ENCODE peak calls at places on chromosomes 11 and 22, in ten cellular contexts. T, W, J, P, G, H, Y, A, F and I are unnamed samples.

GRCh38 chr11:116357769-116358544 is 414.8 kb downstream of the BUD13 start:
- DNase-seq in T (peak), W (no peak), J (no peak), P (no peak), G (no peak), H (peak), Y (no peak), A (peak), F (no peak), I (no peak)

GRCh38 chr22:46830001-46830715 is 67.7 kb downstream of the TBC1D22A start:
- DNase-seq in T (peak), W (peak), J (peak), P (no peak), G (peak), H (no peak), Y (peak), A (no peak), F (peak), I (peak)

GRCh38 chr22:46678785-46679700 is 58.9 kb downstream of the GRAMD4 start:
- DNase-seq in T (no peak), W (no peak), J (no peak), P (no peak), G (no peak), H (no peak), Y (no peak), A (no peak), F (no peak), I (no peak)

GRCh38 chr11:95697614-95698408 is 91.8 kb downstream of the FAM76B start:
- DNase-seq in T (no peak), W (no peak), J (no peak), P (no peak), G (no peak), H (no peak), Y (no peak), A (no peak), F (no peak), I (no peak)

GRCh38 chr11:32440372-32440888 is 5.1 kb upstream of the WT1 start:
- DNase-seq in T (no peak), W (no peak), J (no peak), P (no peak), G (no peak), H (no peak), Y (no peak), A (no peak), F (no peak), I (no peak)

GRCh38 chr11:67464411-67465189 is 4.5 kb downstream of the TMEM134 start:
- DNase-seq in T (peak), W (peak), J (peak), P (peak), G (peak), H (peak), Y (peak), A (peak), F (peak), I (peak)

GRCh38 chr11:9639099-9639498 is 24.8 kb upstream of the SWAP70 start:
- DNase-seq in T (no peak), W (no peak), J (peak), P (peak), G (peak), H (no peak), Y (no peak), A (peak), F (peak), I (peak)

GRCh38 chr11:15843309-15843857 is 513.0 kb downstream of the SOX6 start:
- DNase-seq in T (no peak), W (no peak), J (no peak), P (no peak), G (no peak), H (no peak), Y (no peak), A (no peak), F (peak), I (no peak)

GRCh38 chr11:40716344-40717178 is 742.9 kb downstream of the LRRC4C start:
- DNase-seq in T (no peak), W (no peak), J (no peak), P (no peak), G (no peak), H (no peak), Y (no peak), A (no peak), F (no peak), I (no peak)

GRCh38 chr22:24588370-24588755 is 4.5 kb downstream of the LRRC75B start:
- DNase-seq in T (no peak), W (no peak), J (no peak), P (no peak), G (no peak), H (no peak), Y (peak), A (no peak), F (peak), I (no peak)

GRCh38 chr11:66050581-66051231 is 1.5 kb upstream of the SF3B2 start:
- DNase-seq in T (no peak), W (no peak), J (peak), P (no peak), G (no peak), H (no peak), Y (no peak), A (no peak), F (no peak), I (no peak)

GRCh38 chr22:26481694-26482093 is 1.9 kb downstream of the HPS4 start:
- DNase-seq in T (no peak), W (no peak), J (no peak), P (no peak), G (no peak), H (no peak), Y (no peak), A (no peak), F (no peak), I (no peak)

GRCh38 chr11:825366-826231 is 2.1 kb upstream of the CRACR2B start:
- DNase-seq in T (no peak), W (no peak), J (no peak), P (no peak), G (no peak), H (no peak), Y (no peak), A (no peak), F (peak), I (no peak)
- TF ChIP-seq POLR2A in T (peak), W (no peak), J (no peak), P (no peak), G (no peak), H (no peak), Y (no peak), A (peak), F (peak), I (no peak)

GRCh38 chr11:36409152-36409713 is 100.8 kb downstream of the TRAF6 start:
- DNase-seq in T (no peak), W (no peak), J (no peak), P (no peak), G (no peak), H (no peak), Y (no peak), A (peak), F (no peak), I (no peak)
- TF ChIP-seq POLR2A in T (no peak), W (no peak), J (no peak), P (no peak), G (no peak), H (no peak), Y (no peak), A (no peak), F (no peak), I (no peak)

GRCh38 chr22:32409977-32410376 is 2.1 kb downstream of the RTCB start:
- DNase-seq in T (no peak), W (no peak), J (no peak), P (no peak), G (no peak), H (no peak), Y (no peak), A (no peak), F (no peak), I (no peak)

GRCh38 chr22:32411388-32411787 is 659 bp downstream of the RTCB start:
- DNase-seq in T (no peak), W (peak), J (no peak), P (no peak), G (no peak), H (no peak), Y (no peak), A (peak), F (no peak), I (no peak)

GRCh38 chr22:32413715-32414114 is 1.7 kb upstream of the RTCB start:
- DNase-seq in T (peak), W (peak), J (no peak), P (no peak), G (no peak), H (peak), Y (no peak), A (peak), F (no peak), I (no peak)

GRCh38 chr22:32410459-32410858 is 1.6 kb downstream of the RTCB start:
- DNase-seq in T (no peak), W (no peak), J (no peak), P (no peak), G (no peak), H (no peak), Y (no peak), A (no peak), F (no peak), I (no peak)

DNA sequence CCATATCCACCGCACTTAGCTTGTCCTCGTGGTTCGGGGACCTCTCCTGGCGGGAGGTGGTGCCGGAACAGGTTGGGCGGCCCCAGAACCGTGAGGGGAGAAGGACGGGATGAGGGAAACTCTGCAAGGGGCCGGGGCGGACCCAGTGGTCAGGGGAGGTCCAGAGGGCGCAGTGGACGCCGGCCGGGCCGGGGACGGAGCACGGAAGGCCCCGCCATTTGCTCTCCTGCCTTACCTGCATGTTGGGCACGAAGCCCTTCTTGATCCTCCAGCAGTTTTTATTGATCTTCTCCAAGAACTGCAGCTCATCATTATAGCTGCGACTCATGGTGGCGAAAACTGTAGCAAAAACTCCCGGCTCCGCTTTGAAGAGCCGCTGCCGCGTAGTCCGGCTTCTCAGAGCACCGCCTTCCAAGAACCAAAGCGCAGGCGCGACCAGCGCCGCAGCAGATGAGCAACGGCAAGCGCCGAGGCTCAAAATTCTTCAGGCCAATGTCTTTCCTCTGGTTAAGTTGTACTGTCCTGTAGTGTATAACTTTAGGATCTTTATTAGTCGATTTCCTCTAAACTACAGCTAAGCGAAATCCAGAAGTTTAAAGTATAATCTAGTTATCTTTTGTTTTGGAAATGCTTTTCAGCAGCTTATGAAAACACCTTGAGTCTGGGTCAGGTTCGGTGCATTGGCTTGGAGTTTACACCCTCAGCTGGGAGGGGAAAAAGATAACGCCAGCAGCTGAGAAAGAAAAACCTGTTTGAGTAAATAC is at the start of gene RTCB:
- DNase-seq in T (peak), W (peak), J (peak), P (peak), G (peak), H (peak), Y (peak), A (peak), F (peak), I (peak)
- TF ChIP-seq POLR2A in T (peak), W (no peak), J (no peak), P (peak), G (no peak), H (peak), Y (peak), A (peak), F (peak), I (no peak)

GRCh38 chr22:44329179-44329796 is 16.5 kb upstream of the SHISAL1 start:
- DNase-seq in T (no peak), W (peak), J (no peak), P (no peak), G (no peak), H (no peak), Y (peak), A (peak), F (no peak), I (no peak)

GRCh38 chr22:44328762-44329161 is 16.0 kb upstream of the SHISAL1 start:
- DNase-seq in T (no peak), W (no peak), J (no peak), P (no peak), G (no peak), H (no peak), Y (peak), A (no peak), F (no peak), I (no peak)

GRCh38 chr22:44328326-44328725 is 15.6 kb upstream of the SHISAL1 start:
- DNase-seq in T (no peak), W (no peak), J (no peak), P (no peak), G (no peak), H (no peak), Y (no peak), A (no peak), F (no peak), I (no peak)

GRCh38 chr22:44326549-44326881 is 13.8 kb upstream of the SHISAL1 start:
- DNase-seq in T (no peak), W (no peak), J (no peak), P (no peak), G (no peak), H (no peak), Y (no peak), A (no peak), F (no peak), I (no peak)

DNA sequence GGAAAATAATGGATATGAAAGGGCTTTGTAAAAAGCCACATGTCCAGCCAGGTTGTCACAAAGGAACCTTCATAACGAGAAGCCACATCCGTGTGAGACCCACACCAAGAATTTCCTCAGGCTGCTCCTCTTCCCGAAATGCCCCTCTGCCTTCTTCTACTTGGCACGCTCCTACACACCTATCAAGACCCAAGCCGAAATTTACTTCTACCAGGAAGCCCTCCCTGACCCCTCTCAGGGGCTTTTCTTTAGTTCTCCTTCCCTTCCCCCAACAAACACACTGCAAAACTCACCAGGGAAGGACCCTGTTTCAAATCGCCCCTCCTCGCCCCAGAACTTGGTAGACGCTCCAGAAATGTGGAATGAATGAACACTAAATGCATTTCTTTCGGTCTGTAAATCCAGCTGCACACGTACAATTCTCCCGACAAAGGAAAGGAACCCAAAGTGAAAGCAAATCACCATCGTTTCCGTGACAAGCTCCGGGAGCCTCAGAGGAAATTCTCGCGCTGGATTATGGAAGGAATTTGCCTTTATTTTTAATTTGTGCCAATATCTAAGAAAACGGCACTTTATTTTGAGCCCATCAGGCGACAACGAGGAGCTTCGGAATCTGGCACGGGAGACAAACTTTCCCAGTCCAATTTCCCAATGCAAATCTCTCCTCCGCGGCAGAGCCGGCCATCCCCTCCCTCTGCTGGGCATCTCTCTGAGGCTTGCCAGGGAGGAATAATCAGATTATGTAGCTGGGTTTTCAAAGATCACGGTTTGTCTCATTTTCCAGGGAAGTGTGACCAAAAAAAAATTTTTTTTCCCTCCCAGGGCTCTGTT is 13.2 kb upstream of the SHISAL1 start:
- DNase-seq in T (no peak), W (no peak), J (no peak), P (no peak), G (no peak), H (no peak), Y (no peak), A (no peak), F (no peak), I (no peak)
- TF ChIP-seq POLR2A in T (no peak), W (no peak), J (no peak), P (no peak), G (no peak), H (no peak), Y (no peak), A (no peak), F (no peak), I (no peak)

GRCh38 chr11:75525433-75526191 is at the start of gene GDPD5:
- DNase-seq in T (peak), W (peak), J (peak), P (peak), G (peak), H (peak), Y (peak), A (peak), F (peak), I (peak)
- TF ChIP-seq POLR2A in T (peak), W (peak), J (no peak), P (peak), G (no peak), H (no peak), Y (no peak), A (peak), F (peak), I (peak)

GRCh38 chr11:838441-839279 is 3.7 kb downstream of the POLR2L start:
- DNase-seq in T (peak), W (peak), J (no peak), P (no peak), G (no peak), H (no peak), Y (no peak), A (peak), F (peak), I (no peak)

GRCh38 chr11:836274-836673 is 3.5 kb downstream of the CD151 start:
- DNase-seq in T (no peak), W (no peak), J (peak), P (no peak), G (no peak), H (no peak), Y (no peak), A (no peak), F (no peak), I (no peak)

GRCh38 chr11:837189-837989 is 4.6 kb downstream of the CD151 start:
- DNase-seq in T (no peak), W (no peak), J (no peak), P (no peak), G (no peak), H (no peak), Y (no peak), A (peak), F (no peak), I (no peak)

GRCh38 chr11:837990-838307 is 4.4 kb downstream of the POLR2L start:
- DNase-seq in T (no peak), W (no peak), J (no peak), P (no peak), G (no peak), H (no peak), Y (no peak), A (no peak), F (no peak), I (no peak)

GRCh38 chr11:836700-837099 is 3.9 kb downstream of the CD151 start:
- DNase-seq in T (no peak), W (no peak), J (no peak), P (no peak), G (no peak), H (no peak), Y (no peak), A (no peak), F (no peak), I (no peak)
- TF ChIP-seq POLR2A in T (no peak), W (no peak), J (no peak), P (no peak), G (no peak), H (no peak), Y (no peak), A (no peak), F (no peak), I (no peak)

GRCh38 chr11:35151896-35152295 is 12.9 kb downstream of the CD44 start:
- DNase-seq in T (no peak), W (no peak), J (no peak), P (no peak), G (no peak), H (no peak), Y (no peak), A (no peak), F (no peak), I (no peak)
- TF ChIP-seq POLR2A in T (no peak), W (no peak), J (no peak), P (no peak), G (no peak), H (no peak), Y (no peak), A (no peak), F (no peak), I (no peak)

DNA sequence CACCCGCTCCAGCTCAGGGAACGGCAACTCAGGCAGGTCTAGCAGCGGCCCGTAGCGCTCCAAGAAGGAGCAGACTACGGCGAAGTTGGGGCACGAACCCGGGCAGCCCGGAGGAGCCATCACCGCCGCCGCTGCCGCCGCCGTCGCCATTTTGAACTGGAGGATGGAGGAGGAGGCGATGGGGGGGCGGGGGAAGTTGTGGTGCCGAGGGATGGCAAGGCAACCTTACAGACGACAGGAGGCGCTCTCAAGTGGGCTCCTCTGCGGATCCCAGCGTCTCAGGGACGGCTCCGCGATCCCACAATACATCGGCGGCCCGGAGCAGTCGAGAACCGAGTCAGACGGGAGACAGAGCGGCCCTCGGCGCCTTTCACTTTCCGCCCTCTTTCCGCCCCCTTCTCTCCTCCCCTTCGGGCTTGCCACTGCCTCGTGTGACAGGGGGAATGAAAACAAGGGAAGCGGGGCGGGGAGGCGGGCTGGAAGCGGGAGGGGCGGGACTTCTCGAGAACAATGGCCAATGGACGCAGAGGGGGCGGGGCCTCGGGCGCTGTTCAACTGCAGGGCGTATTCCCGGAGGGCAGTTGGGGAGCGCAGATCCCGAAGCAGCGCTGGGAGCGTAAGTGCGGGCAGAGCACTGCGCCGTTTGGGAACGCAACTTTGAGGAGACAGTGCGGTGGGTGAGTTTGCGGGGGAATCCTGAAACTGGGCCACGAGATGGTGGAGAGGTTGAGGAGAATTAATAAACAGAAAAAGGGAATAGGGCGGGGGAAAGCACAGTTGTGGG is at the start of the genes AAMDC and RSF1:
- DNase-seq in T (peak), W (peak), J (peak), P (peak), G (peak), H (peak), Y (peak), A (peak), F (peak), I (peak)
- TF ChIP-seq POLR2A in T (peak), W (peak), J (no peak), P (peak), G (no peak), H (peak), Y (peak), A (peak), F (peak), I (peak)

GRCh38 chr11:28231475-28231874 is 123.3 kb downstream of the METTL15 start:
- DNase-seq in T (peak), W (no peak), J (no peak), P (no peak), G (no peak), H (no peak), Y (no peak), A (no peak), F (no peak), I (no peak)
- TF ChIP-seq POLR2A in T (no peak), W (no peak), J (no peak), P (no peak), G (no peak), H (no peak), Y (no peak), A (no peak), F (no peak), I (no peak)